ENCODE peak calls at places on chromosomes 7 and 10, in ten cellular contexts. One of them, this sample, is unnamed.
A peak's percentile ranks its signal among the peaks of the same experiment; 100 is the strongest.

GRCh38 chr10:44939691-44940401 is 19.8 kb upstream of the RASSF4 start:
- DNase-seq in mammary epithelial cell: no peak
- DNase-seq in prostate gland: no peak
- DNase-seq in adrenal gland: no peak
- DNase-seq in stomach: no peak
- DNase-seq in mesendoderm: no peak
- DNase-seq in tibial artery: no peak
- DNase-seq in tibial nerve: no peak
- DNase-seq in endothelial cell of umbilical vein: no peak
- DNase-seq in pancreas: no peak
- DNase-seq in this sample: no peak

GRCh38 chr7:91636129-91636724 is 244.3 kb downstream of the MTERF1 start:
- DNase-seq in mesendoderm: peak; percentile 78
- DNase-seq in adrenal gland: no peak
- DNase-seq in endothelial cell of umbilical vein: peak; percentile 57
- DNase-seq in pancreas: no peak
- DNase-seq in prostate gland: no peak
- DNase-seq in tibial nerve: no peak
- DNase-seq in stomach: no peak
- DNase-seq in tibial artery: no peak
- DNase-seq in mammary epithelial cell: peak; percentile 30
- DNase-seq in this sample: no peak

GRCh38 chr10:21315321-21316220 is 209.9 kb downstream of the SKIDA1 start:
- DNase-seq in mesendoderm: peak; percentile 94
- DNase-seq in stomach: peak; percentile 44
- DNase-seq in pancreas: no peak
- DNase-seq in tibial artery: peak; percentile 86
- DNase-seq in tibial nerve: peak; percentile 38
- DNase-seq in adrenal gland: peak; percentile 87
- DNase-seq in endothelial cell of umbilical vein: peak; percentile 90
- DNase-seq in mammary epithelial cell: peak; percentile 85
- DNase-seq in prostate gland: peak; percentile 57
- DNase-seq in this sample: no peak

GRCh38 chr10:88157981-88158465 is 294.6 kb downstream of the PTEN start:
- DNase-seq in mammary epithelial cell: peak; percentile 79
- DNase-seq in mesendoderm: no peak
- DNase-seq in stomach: no peak
- DNase-seq in adrenal gland: no peak
- DNase-seq in pancreas: no peak
- DNase-seq in tibial artery: no peak
- DNase-seq in tibial nerve: no peak
- DNase-seq in endothelial cell of umbilical vein: peak; percentile 76
- DNase-seq in prostate gland: no peak
- DNase-seq in this sample: no peak

GRCh38 chr10:123284022-123284421 is 129.8 kb downstream of the BUB3 start:
- DNase-seq in mammary epithelial cell: peak; percentile 37
- DNase-seq in tibial nerve: no peak
- DNase-seq in prostate gland: no peak
- DNase-seq in tibial artery: no peak
- DNase-seq in adrenal gland: no peak
- DNase-seq in mesendoderm: peak; percentile 55
- DNase-seq in endothelial cell of umbilical vein: no peak
- DNase-seq in pancreas: no peak
- DNase-seq in stomach: no peak
- DNase-seq in this sample: no peak

GRCh38 chr7:100079024-100079560 is 2.4 kb downstream of the ZNF3 start:
- DNase-seq in mammary epithelial cell: no peak
- DNase-seq in prostate gland: no peak
- DNase-seq in pancreas: no peak
- DNase-seq in tibial nerve: no peak
- DNase-seq in endothelial cell of umbilical vein: no peak
- DNase-seq in tibial artery: no peak
- DNase-seq in mesendoderm: no peak
- DNase-seq in stomach: no peak
- DNase-seq in adrenal gland: no peak
- DNase-seq in this sample: no peak

GRCh38 chr10:78634835-78635234 is 433.9 kb upstream of the ZMIZ1 start:
- DNase-seq in endothelial cell of umbilical vein: no peak
- DNase-seq in tibial artery: no peak
- DNase-seq in prostate gland: no peak
- DNase-seq in pancreas: no peak
- DNase-seq in tibial nerve: no peak
- DNase-seq in mammary epithelial cell: no peak
- DNase-seq in adrenal gland: no peak
- DNase-seq in stomach: no peak
- DNase-seq in mesendoderm: peak; percentile 20
- DNase-seq in this sample: no peak

GRCh38 chr10:80541144-80541750 is 3.5 kb downstream of the SH2D4B start:
- DNase-seq in pancreas: no peak
- DNase-seq in stomach: no peak
- DNase-seq in tibial nerve: no peak
- DNase-seq in mammary epithelial cell: no peak
- DNase-seq in prostate gland: no peak
- DNase-seq in tibial artery: no peak
- DNase-seq in endothelial cell of umbilical vein: peak; percentile 57
- DNase-seq in adrenal gland: no peak
- DNase-seq in mesendoderm: no peak
- DNase-seq in this sample: no peak

GRCh38 chr10:75294866-75295692 is 59.3 kb upstream of the COMTD1 start:
- DNase-seq in endothelial cell of umbilical vein: peak; percentile 75
- DNase-seq in stomach: peak; percentile 74
- DNase-seq in pancreas: peak; percentile 89
- DNase-seq in adrenal gland: peak; percentile 85
- DNase-seq in mesendoderm: peak; percentile 79
- DNase-seq in mammary epithelial cell: peak; percentile 94
- DNase-seq in tibial artery: peak; percentile 92
- DNase-seq in prostate gland: peak; percentile 94
- DNase-seq in tibial nerve: peak; percentile 48
- DNase-seq in this sample: peak; percentile 38

GRCh38 chr10:58291538-58292174 is 22.7 kb downstream of the CISD1 start:
- DNase-seq in endothelial cell of umbilical vein: peak; percentile 72
- DNase-seq in tibial artery: no peak
- DNase-seq in stomach: no peak
- DNase-seq in adrenal gland: peak; percentile 27
- DNase-seq in tibial nerve: no peak
- DNase-seq in mammary epithelial cell: peak; percentile 42
- DNase-seq in mesendoderm: peak; percentile 35
- DNase-seq in pancreas: no peak
- DNase-seq in prostate gland: peak; percentile 19
- DNase-seq in this sample: peak; percentile 23

GRCh38 chr7:159227433-159227832 is 82.8 kb upstream of the VIPR2 start:
- DNase-seq in prostate gland: no peak
- DNase-seq in tibial nerve: no peak
- DNase-seq in adrenal gland: peak; percentile 24
- DNase-seq in mammary epithelial cell: no peak
- DNase-seq in tibial artery: no peak
- DNase-seq in mesendoderm: no peak
- DNase-seq in pancreas: no peak
- DNase-seq in stomach: no peak
- DNase-seq in endothelial cell of umbilical vein: no peak
- DNase-seq in this sample: no peak

GRCh38 chr7:40772096-40772495 is 637.3 kb downstream of the SUGCT start:
- DNase-seq in tibial nerve: no peak
- DNase-seq in adrenal gland: no peak
- DNase-seq in tibial artery: no peak
- DNase-seq in mammary epithelial cell: no peak
- DNase-seq in mesendoderm: no peak
- DNase-seq in stomach: no peak
- DNase-seq in prostate gland: no peak
- DNase-seq in pancreas: no peak
- DNase-seq in endothelial cell of umbilical vein: no peak
- DNase-seq in this sample: no peak

GRCh38 chr10:67015225-67015624 is 89.4 kb downstream of the LRRTM3 start:
- DNase-seq in pancreas: no peak
- DNase-seq in adrenal gland: no peak
- DNase-seq in tibial nerve: no peak
- DNase-seq in endothelial cell of umbilical vein: no peak
- DNase-seq in prostate gland: no peak
- DNase-seq in mesendoderm: no peak
- DNase-seq in mammary epithelial cell: no peak
- DNase-seq in stomach: no peak
- DNase-seq in tibial artery: no peak
- DNase-seq in this sample: no peak

GRCh38 chr10:32149257-32149955 is 93.2 kb upstream of the KIF5B start:
- DNase-seq in prostate gland: no peak
- DNase-seq in mesendoderm: peak; percentile 56
- DNase-seq in tibial nerve: no peak
- DNase-seq in mammary epithelial cell: peak; percentile 89
- DNase-seq in pancreas: no peak
- DNase-seq in tibial artery: peak; percentile 87
- DNase-seq in stomach: peak; percentile 31
- DNase-seq in endothelial cell of umbilical vein: peak; percentile 72
- DNase-seq in adrenal gland: peak; percentile 73
- DNase-seq in this sample: no peak

GRCh38 chr10:7343040-7343439 is 67.8 kb downstream of the SFMBT2 start:
- DNase-seq in mammary epithelial cell: no peak
- DNase-seq in adrenal gland: no peak
- DNase-seq in prostate gland: no peak
- DNase-seq in tibial nerve: no peak
- DNase-seq in pancreas: no peak
- DNase-seq in mesendoderm: no peak
- DNase-seq in tibial artery: no peak
- DNase-seq in stomach: no peak
- DNase-seq in endothelial cell of umbilical vein: no peak
- DNase-seq in this sample: no peak
- H3K4me1 ChIP-seq in mammary epithelial cell: no peaks in the 10 kb centered on the region
- H3K4me1 ChIP-seq in adrenal gland: no peaks in the 10 kb centered on the region
- H3K4me1 ChIP-seq in prostate gland: no peaks in the 10 kb centered on the region
- H3K4me1 ChIP-seq in tibial nerve: no peaks in the 10 kb centered on the region
- H3K4me1 ChIP-seq in pancreas: no peaks in the 10 kb centered on the region
- H3K4me1 ChIP-seq in mesendoderm: peaks cover 3% of the 10 kb centered on the region
- H3K4me1 ChIP-seq in tibial artery: no peaks in the 10 kb centered on the region
- H3K4me1 ChIP-seq in stomach: no peaks in the 10 kb centered on the region
- H3K4me1 ChIP-seq in endothelial cell of umbilical vein: no peaks in the 10 kb centered on the region
- H3K4me1 ChIP-seq in this sample: peaks cover under 1% of the 10 kb centered on the region

GRCh38 chr7:29457565-29457971 is 106.1 kb upstream of the PRR15 start:
- DNase-seq in mammary epithelial cell: no peak
- DNase-seq in tibial nerve: no peak
- DNase-seq in adrenal gland: no peak
- DNase-seq in tibial artery: no peak
- DNase-seq in pancreas: no peak
- DNase-seq in mesendoderm: no peak
- DNase-seq in stomach: no peak
- DNase-seq in endothelial cell of umbilical vein: no peak
- DNase-seq in prostate gland: no peak
- DNase-seq in this sample: no peak

GRCh38 chr7:29457141-29457561 is 106.5 kb upstream of the PRR15 start:
- DNase-seq in stomach: no peak
- DNase-seq in prostate gland: no peak
- DNase-seq in pancreas: no peak
- DNase-seq in tibial artery: no peak
- DNase-seq in mammary epithelial cell: no peak
- DNase-seq in mesendoderm: peak; percentile 89
- DNase-seq in adrenal gland: no peak
- DNase-seq in endothelial cell of umbilical vein: no peak
- DNase-seq in tibial nerve: no peak
- DNase-seq in this sample: no peak

GRCh38 chr7:29453022-29453421 is 110.6 kb upstream of the PRR15 start:
- DNase-seq in mammary epithelial cell: no peak
- DNase-seq in tibial nerve: no peak
- DNase-seq in endothelial cell of umbilical vein: no peak
- DNase-seq in prostate gland: no peak
- DNase-seq in tibial artery: no peak
- DNase-seq in stomach: no peak
- DNase-seq in adrenal gland: no peak
- DNase-seq in pancreas: no peak
- DNase-seq in mesendoderm: no peak
- DNase-seq in this sample: no peak

GRCh38 chr7:29454899-29455451 is 108.7 kb upstream of the PRR15 start:
- DNase-seq in pancreas: no peak
- DNase-seq in prostate gland: no peak
- DNase-seq in mammary epithelial cell: no peak
- DNase-seq in adrenal gland: no peak
- DNase-seq in tibial artery: no peak
- DNase-seq in stomach: no peak
- DNase-seq in tibial nerve: no peak
- DNase-seq in endothelial cell of umbilical vein: no peak
- DNase-seq in mesendoderm: no peak
- DNase-seq in this sample: no peak

DNA sequence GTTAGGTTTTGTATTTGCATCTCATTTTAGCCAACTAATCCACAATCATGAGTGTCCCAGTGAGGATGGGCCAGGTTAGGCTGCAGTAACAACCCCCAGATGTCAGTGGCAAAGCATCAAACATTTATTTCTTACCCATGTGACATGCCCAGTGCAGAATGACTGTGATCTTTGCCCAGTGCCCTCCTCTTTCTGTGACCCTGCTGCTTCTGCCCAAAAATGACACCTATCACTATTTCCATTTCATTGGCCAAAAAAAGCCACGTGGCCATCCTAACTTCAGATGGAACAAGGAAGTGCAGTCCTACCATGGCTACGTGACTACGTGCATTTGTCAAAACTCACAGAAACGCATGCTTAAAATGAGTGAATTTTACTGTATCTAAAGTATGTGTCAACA is 109.2 kb upstream of the PRR15 start:
- DNase-seq in endothelial cell of umbilical vein: no peak
- DNase-seq in mesendoderm: no peak
- DNase-seq in mammary epithelial cell: no peak
- DNase-seq in tibial artery: no peak
- DNase-seq in adrenal gland: no peak
- DNase-seq in tibial nerve: no peak
- DNase-seq in stomach: no peak
- DNase-seq in prostate gland: no peak
- DNase-seq in pancreas: no peak
- DNase-seq in this sample: no peak
- H3K4me1 ChIP-seq in endothelial cell of umbilical vein: no peaks in the 10 kb centered on the region
- H3K4me1 ChIP-seq in mesendoderm: peaks cover 4% of the 10 kb centered on the region
- H3K4me1 ChIP-seq in mammary epithelial cell: peaks cover 6% of the 10 kb centered on the region
- H3K4me1 ChIP-seq in tibial artery: no peaks in the 10 kb centered on the region
- H3K4me1 ChIP-seq in adrenal gland: no peaks in the 10 kb centered on the region
- H3K4me1 ChIP-seq in tibial nerve: no peaks in the 10 kb centered on the region
- H3K4me1 ChIP-seq in stomach: no peaks in the 10 kb centered on the region
- H3K4me1 ChIP-seq in prostate gland: peaks cover 5% of the 10 kb centered on the region
- H3K4me1 ChIP-seq in pancreas: no peaks in the 10 kb centered on the region
- H3K4me1 ChIP-seq in this sample: no peaks in the 10 kb centered on the region

DNA sequence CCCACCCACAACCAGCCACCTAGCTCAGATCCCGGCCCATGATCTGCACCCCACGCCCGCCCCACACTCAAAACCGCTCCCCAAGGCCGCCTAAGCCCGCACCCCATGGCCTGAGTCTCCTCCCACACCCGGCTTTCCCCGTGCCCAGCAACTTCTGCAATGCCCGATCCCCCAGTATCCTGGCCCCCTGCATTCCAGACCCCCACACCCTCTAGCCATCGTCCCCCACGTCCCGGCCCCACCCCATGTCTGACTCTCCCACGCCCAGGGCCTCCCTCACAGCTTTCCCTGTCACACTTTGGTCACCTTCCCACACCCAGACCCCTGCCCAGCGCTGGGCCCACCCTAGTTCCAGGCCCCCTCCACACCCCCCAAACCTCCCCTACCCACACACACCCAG is 20.1 kb upstream of the FXYD4 start:
- DNase-seq in tibial nerve: no peak
- DNase-seq in stomach: no peak
- DNase-seq in pancreas: no peak
- DNase-seq in endothelial cell of umbilical vein: no peak
- DNase-seq in tibial artery: no peak
- DNase-seq in adrenal gland: no peak
- DNase-seq in mesendoderm: no peak
- DNase-seq in mammary epithelial cell: no peak
- DNase-seq in prostate gland: no peak
- DNase-seq in this sample: no peak
- H3K4me1 ChIP-seq in tibial nerve: no peaks in the 10 kb centered on the region
- H3K4me1 ChIP-seq in stomach: peaks cover 7% of the 10 kb centered on the region
- H3K4me1 ChIP-seq in pancreas: no peaks in the 10 kb centered on the region
- H3K4me1 ChIP-seq in endothelial cell of umbilical vein: no peaks in the 10 kb centered on the region
- H3K4me1 ChIP-seq in tibial artery: no peaks in the 10 kb centered on the region
- H3K4me1 ChIP-seq in adrenal gland: peaks cover 5% of the 10 kb centered on the region
- H3K4me1 ChIP-seq in mesendoderm: no peaks in the 10 kb centered on the region
- H3K4me1 ChIP-seq in mammary epithelial cell: peaks cover 13% of the 10 kb centered on the region
- H3K4me1 ChIP-seq in prostate gland: peaks cover 6% of the 10 kb centered on the region
- H3K4me1 ChIP-seq in this sample: peaks cover 11% of the 10 kb centered on the region

GRCh38 chr10:652226-652625 is 37.2 kb downstream of the DIP2C start:
- DNase-seq in stomach: no peak
- DNase-seq in tibial nerve: no peak
- DNase-seq in mammary epithelial cell: no peak
- DNase-seq in prostate gland: no peak
- DNase-seq in tibial artery: no peak
- DNase-seq in endothelial cell of umbilical vein: no peak
- DNase-seq in adrenal gland: no peak
- DNase-seq in pancreas: no peak
- DNase-seq in mesendoderm: no peak
- DNase-seq in this sample: no peak
- H3K4me1 ChIP-seq in stomach: peaks cover 28% of the 10 kb centered on the region
- H3K4me1 ChIP-seq in tibial nerve: peaks cover 26% of the 10 kb centered on the region
- H3K4me1 ChIP-seq in mammary epithelial cell: no peaks in the 10 kb centered on the region
- H3K4me1 ChIP-seq in prostate gland: no peaks in the 10 kb centered on the region
- H3K4me1 ChIP-seq in tibial artery: peaks cover 43% of the 10 kb centered on the region
- H3K4me1 ChIP-seq in endothelial cell of umbilical vein: peaks cover 3% of the 10 kb centered on the region
- H3K4me1 ChIP-seq in adrenal gland: peaks cover 4% of the 10 kb centered on the region
- H3K4me1 ChIP-seq in pancreas: peaks cover 11% of the 10 kb centered on the region
- H3K4me1 ChIP-seq in mesendoderm: peaks cover 4% of the 10 kb centered on the region
- H3K4me1 ChIP-seq in this sample: no peaks in the 10 kb centered on the region